ENCODE peak calls at places on chromosome 22, in eight cellular contexts. G, X, O, T, K, I, Q and P are unnamed samples.

GRCh38 chr22:45678961-45679912 is 7.6 kb downstream of the ATXN10 start:
- DNase-seq in O (no peak), G (no peak), K (no peak), X (no peak), Q (no peak), I (peak; percentile 51), T (no peak), P (no peak)

GRCh38 chr22:48104102-48104738 is 1341.8 kb downstream of the TBC1D22A start:
- DNase-seq in I (no peak), T (no peak), O (no peak), G (no peak), Q (no peak), X (no peak), K (no peak), P (no peak)

GRCh38 chr22:38490475-38490874 is 15.6 kb downstream of the DDX17 start:
- DNase-seq in O (no peak), K (no peak), I (no peak), G (no peak), T (no peak), Q (no peak), X (no peak), P (no peak)

GRCh38 chr22:45008853-45009751 is 703 bp downstream of the PHF21B start:
- DNase-seq in K (peak; percentile 75), I (no peak), O (no peak), T (no peak), G (no peak), X (peak; percentile 39), Q (no peak), P (no peak)

GRCh38 chr22:40509401-40510134 is 127.0 kb downstream of the MRTFA start:
- DNase-seq in K (no peak), G (no peak), Q (no peak), X (no peak), O (no peak), I (no peak), T (no peak), P (peak; percentile 84)

GRCh38 chr22:46079093-46079860 is 71.0 kb upstream of the PPARA start:
- DNase-seq in T (no peak), G (no peak), Q (no peak), K (no peak), O (no peak), X (no peak), I (no peak), P (no peak)

GRCh38 chr22:42684462-42685195 is 35.4 kb upstream of the CYB5R3 start:
- DNase-seq in X (no peak), O (no peak), Q (no peak), K (no peak), G (no peak), T (no peak), I (no peak), P (no peak)

GRCh38 chr22:29231971-29232959 is 26.6 kb downstream of the EMID1 start:
- DNase-seq in K (peak; percentile 20), X (no peak), T (no peak), Q (peak; percentile 79), O (no peak), G (no peak), I (no peak), P (peak; percentile 36)

GRCh38 chr22:37607010-37607911 is 1.4 kb upstream of the GGA1 start:
- DNase-seq in G (peak; percentile 83), I (peak; percentile 49), O (peak; percentile 100), X (peak; percentile 96), K (peak; percentile 87), T (peak; percentile 78), Q (peak; percentile 77), P (peak; percentile 73)

GRCh38 chr22:31917227-31917921 is 27.0 kb upstream of the YWHAH start:
- DNase-seq in T (no peak), X (no peak), G (no peak), I (peak; percentile 24), O (no peak), K (no peak), Q (no peak), P (no peak)

GRCh38 chr22:41695211-41695610 is 4.1 kb upstream of the MEI1 start:
- DNase-seq in Q (no peak), I (no peak), G (no peak), T (no peak), X (no peak), K (no peak), O (no peak), P (no peak)

GRCh38 chr22:33380789-33381530 is 322.8 kb upstream of the SYN3 start:
- DNase-seq in X (no peak), I (peak; percentile 11), T (no peak), G (no peak), K (no peak), O (no peak), Q (no peak), P (no peak)

GRCh38 chr22:49486225-49486624 is 341.4 kb downstream of the BRD1 start:
- DNase-seq in O (no peak), X (no peak), G (no peak), K (no peak), T (no peak), Q (no peak), I (no peak), P (no peak)

DNA sequence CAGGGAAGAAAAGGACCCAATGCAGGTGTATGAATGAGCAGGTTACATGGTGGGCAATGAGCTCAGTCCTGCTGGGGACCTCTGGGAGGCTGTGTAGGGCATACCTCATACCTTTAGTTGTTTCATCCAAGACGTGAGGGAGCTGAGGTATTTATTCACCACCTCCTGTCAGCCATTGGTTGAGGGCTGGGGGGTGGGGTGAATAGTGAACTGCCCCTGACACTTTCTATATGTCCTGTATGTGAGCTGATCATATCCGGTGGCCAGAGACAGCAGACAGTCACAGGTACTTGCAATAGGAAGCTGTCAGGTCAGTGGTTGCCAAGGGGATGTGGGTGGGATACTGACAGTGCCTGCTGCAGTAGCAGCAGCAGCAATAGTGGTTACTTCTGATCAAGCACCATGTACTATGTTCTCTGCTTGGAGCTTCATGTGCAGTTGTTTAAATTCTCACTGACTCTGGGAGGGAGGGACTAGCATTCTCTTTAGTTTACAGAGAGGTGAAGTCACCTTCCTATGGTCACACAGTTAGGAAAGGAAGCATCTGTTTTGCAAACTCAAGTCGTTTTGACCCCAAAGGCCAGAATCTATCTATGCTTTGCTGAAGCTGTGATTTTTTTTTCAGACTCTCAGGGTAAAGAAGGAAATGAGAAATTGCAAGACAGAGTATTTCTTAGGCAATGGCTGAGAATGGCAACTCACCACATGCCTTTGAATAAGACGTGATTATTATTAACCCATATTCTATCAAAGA is 54.0 kb downstream of the MIAT start:
- DNase-seq in G (no peak), O (no peak), I (peak; percentile 68), X (no peak), Q (no peak), K (no peak), T (no peak), P (peak; percentile 89)
- TF ChIP-seq POLR2AphosphoS5 in G (no peak), O (no peak), I (peak; percentile 89), X (no peak), Q (no peak), K (no peak), T (no peak), P (no peak)

DNA sequence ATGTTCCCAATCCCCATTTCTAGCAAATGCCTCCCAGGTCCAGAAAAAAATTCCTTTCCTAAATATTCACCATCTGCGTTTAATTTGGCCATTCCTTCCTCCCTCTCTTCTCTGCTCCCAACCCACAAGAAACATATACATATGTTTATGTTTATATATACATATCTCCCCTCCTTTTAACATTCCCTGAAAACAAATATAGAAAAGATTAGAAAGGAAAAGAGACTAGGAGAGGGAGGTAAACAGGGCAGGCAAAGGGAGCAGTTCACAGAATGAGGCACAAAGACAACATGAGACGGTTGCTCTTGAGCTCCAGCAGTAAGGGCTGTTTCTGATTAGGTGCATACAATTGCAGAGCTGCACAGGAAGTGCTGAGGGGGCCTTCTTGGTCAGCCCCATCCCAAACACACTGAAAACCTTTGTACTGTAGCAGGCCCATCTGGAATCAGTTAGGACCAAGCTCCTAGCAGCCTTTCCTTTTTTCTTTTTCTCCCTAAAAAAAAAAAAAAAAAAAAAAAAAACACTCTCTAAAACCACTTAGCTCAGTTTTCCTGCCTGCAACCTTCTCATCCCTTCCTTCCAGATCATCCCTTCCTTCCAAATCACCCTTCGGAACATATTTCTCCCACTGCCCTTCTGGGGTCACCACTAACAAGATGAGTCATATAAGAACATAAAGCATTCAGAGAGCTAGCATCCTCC is 57.1 kb downstream of the RBFOX2 start:
- DNase-seq in Q (peak; percentile 58), I (no peak), G (no peak), T (no peak), X (no peak), O (no peak), K (peak; percentile 65), P (peak; percentile 61)
- H3K79me2 ChIP-seq in Q (peaks cover 17% of the 10 kb centered on the region), I (no peaks in the 10 kb centered on the region), G (peaks cover 83% of the 10 kb centered on the region), T (peaks cover 4% of the 10 kb centered on the region), X (peaks cover 99% of the 10 kb centered on the region), O (peaks cover 7% of the 10 kb centered on the region), K (peaks cover 83% of the 10 kb centered on the region), P (peaks cover 54% of the 10 kb centered on the region)

DNA sequence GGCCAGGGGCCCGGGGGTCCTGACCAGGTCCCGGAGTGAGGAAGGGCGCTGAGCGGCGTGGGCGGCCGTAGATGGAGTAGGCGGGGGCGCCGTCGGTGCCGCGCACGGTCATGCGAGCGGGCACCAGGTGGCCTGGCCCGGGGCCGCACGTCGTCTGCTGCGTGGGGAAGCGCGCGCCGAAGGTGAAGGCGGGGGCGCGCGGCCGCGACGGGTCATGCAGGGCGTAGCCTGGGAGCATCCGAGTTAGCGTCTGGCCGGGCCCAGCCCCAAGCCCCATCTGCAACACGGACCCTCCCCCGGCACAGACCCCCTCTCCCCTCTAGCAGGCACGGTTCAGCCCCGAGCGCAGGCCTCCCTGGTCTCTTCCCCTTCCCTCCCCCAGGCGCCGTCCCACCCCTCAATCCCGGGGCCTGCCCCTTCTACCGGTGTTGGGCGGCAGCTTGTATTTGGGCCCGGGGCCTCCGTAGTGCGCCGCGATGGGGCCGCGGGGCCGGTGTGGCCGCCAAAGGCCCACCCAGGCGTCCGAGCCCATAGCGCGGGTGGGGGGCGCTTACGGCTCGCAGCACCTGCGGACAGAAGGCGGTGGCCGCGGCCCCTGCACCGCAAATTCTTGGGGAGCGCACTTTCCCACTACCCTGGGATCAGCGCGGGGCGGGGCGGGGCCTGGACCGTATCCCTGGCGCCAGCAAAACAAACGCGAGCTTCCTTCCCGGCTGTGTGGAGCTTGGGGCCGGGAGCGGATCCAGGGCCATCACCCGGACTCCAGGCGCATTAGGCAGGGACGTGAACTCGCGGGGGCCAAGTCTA is 1.9 kb upstream of the TYMP start:
- DNase-seq in T (no peak), G (no peak), X (peak; percentile 76), O (peak; percentile 77), Q (no peak), I (no peak), K (peak; percentile 90), P (peak; percentile 42)
- TF ChIP-seq POLR2AphosphoS5 in T (no peak), G (peak; percentile 68), X (no peak), O (no peak), Q (no peak), I (no peak), K (peak; percentile 15), P (no peak)

GRCh38 chr22:19482297-19482696 is 2.6 kb downstream of the CDC45 start:
- DNase-seq in X (no peak), O (no peak), I (no peak), Q (no peak), T (no peak), K (no peak), G (no peak), P (no peak)

GRCh38 chr22:19479358-19480172 is at the start of gene CDC45:
- DNase-seq in O (peak; percentile 88), X (peak; percentile 99), I (peak; percentile 93), Q (peak; percentile 97), G (peak; percentile 96), T (peak; percentile 100), K (peak; percentile 95), P (peak; percentile 99)

GRCh38 chr22:19478466-19479357 is at the start of gene UFD1:
- DNase-seq in X (peak; percentile 92), T (peak; percentile 99), G (no peak), Q (peak; percentile 70), I (no peak), O (peak; percentile 88), K (peak; percentile 91), P (no peak)

GRCh38 chr22:19480789-19481188 is 1.1 kb downstream of the CDC45 start:
- DNase-seq in I (no peak), Q (no peak), O (no peak), X (no peak), G (no peak), T (no peak), K (no peak), P (no peak)

GRCh38 chr22:19480173-19480568 is 451 bp downstream of the CDC45 start:
- DNase-seq in K (no peak), I (no peak), Q (peak; percentile 7), O (no peak), G (no peak), T (no peak), X (no peak), P (no peak)
- H3K79me2 ChIP-seq in K (peaks cover 63% of the 10 kb centered on the region), I (peaks cover 39% of the 10 kb centered on the region), Q (peaks cover 42% of the 10 kb centered on the region), O (peaks cover 3% of the 10 kb centered on the region), G (peaks cover 77% of the 10 kb centered on the region), T (peaks cover 76% of the 10 kb centered on the region), X (peaks cover 49% of the 10 kb centered on the region), P (peaks cover 48% of the 10 kb centered on the region)